ENCODE peak calls at places on chromosome X, in nine cellular contexts. O is SK-N-SH, U is NCI-H82, Z is uterus, Y is ureter, S is ACHN, G is hypothalamus, H is kidney tubule cell, N is dorsolateral prefrontal cortex. C is an unnamed sample.

GRCh38 chrX:151873096-151873495 is 39.6 kb upstream of the MAGEA4 start:
- DNase-seq in N (no peak), Z (no peak), U (no peak), O (no peak), Y (no peak), S (no peak), H (no peak), G (no peak), C (no peak)

GRCh38 chrX:139044680-139045079 is 333.2 kb upstream of the FGF13 start:
- DNase-seq in N (no peak), O (no peak), Y (no peak), G (no peak), H (no peak), U (no peak), S (no peak), Z (no peak), C (no peak)

GRCh38 chrX:105464611-105465010 is 244.1 kb upstream of the TEX13A start:
- DNase-seq in Y (no peak), Z (no peak), S (no peak), G (no peak), O (no peak), H (no peak), U (no peak), N (no peak), C (no peak)

GRCh38 chrX:10741496-10742048 is 121.2 kb upstream of the MID1 start:
- DNase-seq in S (no peak), O (no peak), H (no peak), Z (no peak), U (no peak), G (no peak), N (no peak), Y (no peak), C (no peak)

GRCh38 chrX:1657367-1658082 is 42.7 kb downstream of the ASMT start:
- DNase-seq in H (peak), G (peak), N (no peak), Z (no peak), U (peak), O (no peak), S (no peak), Y (no peak), C (no peak)

GRCh38 chrX:15789979-15790765 is at the start of gene ZRSR2:
- DNase-seq in Z (peak), S (peak), U (peak), Y (peak), H (peak), N (peak), G (peak), O (peak), C (peak)

GRCh38 chrX:96924581-96924980 is 40.9 kb downstream of the RPA4 start:
- DNase-seq in N (no peak), Y (no peak), U (no peak), H (no peak), G (no peak), O (no peak), S (no peak), Z (no peak), C (no peak)

GRCh38 chrX:16711219-16712115 is 1.0 kb downstream of the CTPS2 start:
- DNase-seq in G (peak), Z (no peak), O (peak), U (peak), S (no peak), Y (no peak), N (peak), H (no peak), C (no peak)

GRCh38 chrX:32010157-32010656 is 938.4 kb upstream of the FTHL17 start:
- DNase-seq in G (no peak), H (no peak), Z (no peak), O (no peak), S (no peak), N (no peak), U (no peak), Y (no peak), C (no peak)

GRCh38 chrX:29652484-29652883 is 562.9 kb upstream of the MAGEB2 start:
- DNase-seq in U (no peak), H (peak), Z (no peak), G (no peak), N (no peak), O (no peak), S (peak), Y (no peak), C (no peak)

GRCh38 chrX:13452283-13452682 is 117.1 kb upstream of the EGFL6 start:
- DNase-seq in Y (no peak), U (no peak), Z (peak), H (no peak), S (no peak), G (no peak), N (no peak), O (no peak), C (no peak)

GRCh38 chrX:13338985-13339384 is 19.1 kb upstream of the ATXN3L start:
- DNase-seq in H (no peak), U (no peak), S (no peak), Y (no peak), N (no peak), Z (no peak), G (no peak), O (no peak), C (no peak)

GRCh38 chrX:74085642-74086236 is 218.2 kb upstream of the ZCCHC13 start:
- DNase-seq in S (no peak), Y (no peak), H (no peak), O (no peak), G (no peak), Z (no peak), U (no peak), N (no peak), C (no peak)

GRCh38 chrX:52422884-52423283 is 54.1 kb downstream of the XAGE2 start:
- DNase-seq in U (no peak), O (no peak), N (no peak), Y (no peak), S (no peak), G (no peak), H (peak), Z (no peak), C (no peak)

GRCh38 chrX:85503258-85504158 is 124.0 kb upstream of the POF1B start:
- DNase-seq in S (no peak), Y (no peak), O (no peak), Z (no peak), H (no peak), N (no peak), U (no peak), G (no peak), C (no peak)

GRCh38 chrX:155027509-155028066 is 944 bp downstream of the FUNDC2 start:
- DNase-seq in Y (no peak), H (peak), N (no peak), U (peak), G (no peak), S (peak), Z (peak), O (no peak), C (no peak)

GRCh38 chrX:145825896-145826295 is 8.3 kb downstream of the SLITRK2 start:
- DNase-seq in O (no peak), S (peak), U (peak), Z (no peak), Y (no peak), H (peak), G (no peak), N (no peak), C (no peak)

GRCh38 chrX:101415180-101416130 is 7.4 kb downstream of the HNRNPH2 start:
- DNase-seq in O (peak), U (peak), Y (no peak), G (no peak), H (peak), N (no peak), S (peak), Z (peak), C (no peak)

GRCh38 chrX:153900806-153901752 is 3.4 kb upstream of the AVPR2 start:
- DNase-seq in Z (peak), H (peak), N (no peak), S (peak), G (no peak), O (peak), Y (peak), U (peak), C (no peak)

GRCh38 chrX:120697053-120697452 is 67.2 kb upstream of the C1GALT1C1 start:
- DNase-seq in Y (no peak), U (no peak), Z (no peak), N (no peak), S (no peak), G (no peak), O (no peak), H (no peak), C (no peak)

GRCh38 chrX:36897690-36898089 is 110.5 kb upstream of the FAM47C start:
- DNase-seq in U (no peak), G (no peak), S (no peak), O (no peak), N (no peak), Z (no peak), H (no peak), Y (no peak), C (no peak)

GRCh38 chrX:107025538-107025937 is 25.5 kb upstream of the MORC4 start:
- DNase-seq in U (peak), G (no peak), O (peak), Z (no peak), N (no peak), S (peak), Y (no peak), H (peak), C (no peak)

GRCh38 chrX:46180258-46180687 is 364.9 kb downstream of the ZNF674 start:
- DNase-seq in U (peak), O (no peak), N (no peak), H (peak), Z (no peak), S (no peak), G (no peak), Y (no peak), C (no peak)

GRCh38 chrX:12137982-12138365 is 299 bp upstream of the FRMPD4 start:
- DNase-seq in U (peak), N (peak), Z (no peak), S (no peak), O (no peak), H (no peak), G (peak), Y (no peak), C (no peak)

GRCh38 chrX:63810746-63811145 is 25.7 kb upstream of the ARHGEF9 start:
- DNase-seq in G (no peak), N (no peak), O (no peak), H (no peak), Y (no peak), S (no peak), U (no peak), Z (no peak), C (no peak)

GRCh38 chrX:27591938-27592337 is 1.8 kb downstream of the DCAF8L2 start:
- DNase-seq in Z (no peak), U (peak), Y (no peak), N (no peak), S (no peak), O (no peak), H (no peak), G (no peak), C (no peak)

GRCh38 chrX:130171446-130172126 is at the start of gene RAB33A:
- DNase-seq in O (peak), N (peak), G (peak), Z (no peak), H (no peak), Y (no peak), U (peak), S (peak), C (peak)

GRCh38 chrX:40173662-40174593 is 76.2 kb upstream of the BCOR start:
- DNase-seq in G (no peak), O (peak), Z (peak), H (peak), U (no peak), S (no peak), Y (peak), N (no peak), C (no peak)

GRCh38 chrX:24241822-24242648 is 71.8 kb downstream of the SUPT20HL2 start:
- DNase-seq in H (peak), U (peak), S (peak), O (peak), G (no peak), Y (no peak), N (no peak), Z (no peak), C (no peak)

GRCh38 chrX:153633048-153633447 is 14.0 kb upstream of the DUSP9 start:
- DNase-seq in Z (peak), N (no peak), S (no peak), H (no peak), O (peak), G (no peak), U (no peak), Y (no peak), C (no peak)

GRCh38 chrX:112865464-112866025 is 24.9 kb upstream of the AMOT start:
- DNase-seq in S (no peak), N (no peak), Z (no peak), O (no peak), Y (no peak), H (no peak), U (no peak), G (no peak), C (no peak)

GRCh38 chrX:107483976-107484726 is 34.7 kb downstream of the FRMPD3 start:
- DNase-seq in U (peak), Z (peak), G (no peak), H (no peak), N (no peak), O (peak), Y (no peak), S (no peak), C (no peak)

GRCh38 chrX:138745215-138745614 is 33.7 kb upstream of the FGF13 start:
- DNase-seq in Y (peak), G (no peak), S (peak), N (no peak), H (peak), O (peak), U (peak), Z (peak), C (no peak)

GRCh38 chrX:53357799-53358530 is 64.5 kb downstream of the SMC1A start:
- DNase-seq in G (peak), S (no peak), O (peak), U (no peak), Z (no peak), Y (no peak), H (no peak), N (peak), C (no peak)

GRCh38 chrX:111100191-111100590 is 4.2 kb downstream of the PAK3 start:
- DNase-seq in O (peak), Z (no peak), Y (no peak), U (peak), N (no peak), H (peak), S (peak), G (no peak), C (no peak)

GRCh38 chrX:136541294-136541693 is 9.3 kb downstream of the VGLL1 start:
- DNase-seq in Z (no peak), Y (no peak), H (no peak), O (no peak), S (no peak), U (no peak), G (no peak), N (no peak), C (no peak)

C was measured in amygdala.